ENCODE peak calls at places on chromosomes 16 and 17, in five cellular contexts. D is upper lobe of left lung, P is K562, N is body of pancreas, B is adrenal gland. W is an unnamed sample.
A peak's percentile ranks its signal among the peaks of the same experiment; 100 is the strongest.

GRCh38 chr17:42456223-42457106 is 2.2 kb upstream of the ATP6V0A1 start:
- DNase-seq in D (no peak), P (peak; percentile 77), N (no peak), B (no peak), W (no peak)

GRCh38 chr16:49330562-49331201 is 42.9 kb upstream of the C16orf78 start:
- DNase-seq in D (no peak), P (no peak), N (no peak), B (no peak), W (no peak)

GRCh38 chr16:89484923-89485679 is 5.3 kb downstream of the ANKRD11 start:
- DNase-seq in D (no peak), P (no peak), N (no peak), B (no peak), W (no peak)

GRCh38 chr17:72775914-72776313 is 316.6 kb downstream of the SLC39A11 start:
- DNase-seq in D (no peak), P (no peak), N (no peak), B (no peak), W (no peak)

GRCh38 chr16:29126621-29127020 is 141.8 kb downstream of the LAT start:
- DNase-seq in D (no peak), P (no peak), N (no peak), B (no peak), W (no peak)

GRCh38 chr17:49486012-49486641 is 9.0 kb upstream of the NGFR start:
- DNase-seq in D (no peak), P (no peak), N (no peak), B (no peak), W (peak; percentile 27)

GRCh38 chr17:54221499-54221898 is 398.8 kb downstream of the KIF2B start:
- DNase-seq in D (no peak), P (no peak), N (no peak), B (no peak), W (no peak)

GRCh38 chr17:65455972-65456343 is 105.5 kb downstream of the AXIN2 start:
- DNase-seq in D (no peak), P (no peak), N (peak; percentile 15), B (peak; percentile 43), W (peak; percentile 21)

GRCh38 chr17:17161759-17162158 is 44.4 kb downstream of the PLD6 start:
- DNase-seq in D (no peak), P (no peak), N (no peak), B (no peak), W (no peak)

GRCh38 chr17:78323821-78324390 is 36.0 kb downstream of the SOCS3 start:
- DNase-seq in D (no peak), P (no peak), N (no peak), B (no peak), W (no peak)

GRCh38 chr17:8326591-8327583 is 12.8 kb upstream of the ODF4 start:
- DNase-seq in D (peak; percentile 88), P (peak; percentile 31), N (peak; percentile 43), B (peak; percentile 43), W (no peak)

GRCh38 chr16:50311134-50311528 is 44.8 kb downstream of the ADCY7 start:
- DNase-seq in D (no peak), P (no peak), N (no peak), B (no peak), W (no peak)

GRCh38 chr16:47666434-47666833 is 205.3 kb downstream of the PHKB start:
- DNase-seq in D (no peak), P (no peak), N (no peak), B (no peak), W (no peak)

GRCh38 chr17:5418858-5419355 is 555 bp downstream of the NUP88 start:
- DNase-seq in D (no peak), P (peak; percentile 45), N (peak; percentile 46), B (no peak), W (no peak)

GRCh38 chr16:19911204-19911603 is 26.6 kb upstream of the GPRC5B start:
- DNase-seq in D (no peak), P (no peak), N (no peak), B (no peak), W (no peak)

GRCh38 chr16:14109782-14110727 is 38.9 kb downstream of the MRTFB start:
- DNase-seq in D (no peak), P (peak; percentile 33), N (peak; percentile 48), B (peak; percentile 39), W (no peak)

DNA sequence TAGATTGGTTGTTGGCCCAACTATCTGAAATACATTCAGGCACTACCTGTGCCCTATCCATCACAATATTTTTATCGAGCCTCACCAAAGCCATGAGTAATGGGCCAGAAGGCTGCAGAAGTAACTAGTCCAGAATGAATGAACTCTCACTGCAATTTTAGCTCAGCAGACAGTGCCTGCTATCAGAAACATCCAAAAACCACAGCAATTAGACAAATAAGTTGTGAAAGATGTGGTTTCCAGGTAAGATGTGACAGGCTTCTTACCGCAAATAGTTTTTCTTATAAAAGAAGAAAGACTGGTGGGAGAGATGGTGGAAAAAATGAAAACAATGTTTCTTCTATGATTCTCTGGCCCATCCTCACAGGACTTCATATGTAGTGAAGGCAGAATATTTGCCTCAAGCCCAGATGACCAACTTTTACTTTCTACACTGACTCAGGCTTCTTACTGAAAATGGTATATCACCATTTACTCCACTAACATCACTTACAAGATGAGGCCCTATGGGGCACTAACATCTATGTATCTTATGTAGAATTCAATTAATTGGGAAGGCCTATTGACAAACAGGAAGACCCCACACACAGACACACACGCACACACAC is 9.8 kb upstream of the RFFL start:
- DNase-seq in D (no peak), P (no peak), N (no peak), B (no peak), W (no peak)
- H3K36me3 ChIP-seq in D (no peaks in the 10 kb centered on the region), P (no peaks in the 10 kb centered on the region), N (no peaks in the 10 kb centered on the region), B (no peaks in the 10 kb centered on the region), W (no peaks in the 10 kb centered on the region)

GRCh38 chr16:67029249-67030096 is 524 bp downstream of the CBFB start:
- DNase-seq in D (peak; percentile 95), P (peak; percentile 73), N (peak; percentile 63), B (peak; percentile 66), W (peak; percentile 59)

GRCh38 chr16:67028167-67028554 is 788 bp upstream of the CBFB start:
- DNase-seq in D (no peak), P (no peak), N (no peak), B (peak; percentile 6), W (no peak)

GRCh38 chr16:67027046-67027445 is 1.9 kb upstream of the CBFB start:
- DNase-seq in D (no peak), P (no peak), N (no peak), B (peak; percentile 19), W (no peak)

GRCh38 chr16:67030221-67030962 is 1.4 kb downstream of the CBFB start:
- DNase-seq in D (no peak), P (peak; percentile 47), N (no peak), B (peak; percentile 13), W (no peak)

DNA sequence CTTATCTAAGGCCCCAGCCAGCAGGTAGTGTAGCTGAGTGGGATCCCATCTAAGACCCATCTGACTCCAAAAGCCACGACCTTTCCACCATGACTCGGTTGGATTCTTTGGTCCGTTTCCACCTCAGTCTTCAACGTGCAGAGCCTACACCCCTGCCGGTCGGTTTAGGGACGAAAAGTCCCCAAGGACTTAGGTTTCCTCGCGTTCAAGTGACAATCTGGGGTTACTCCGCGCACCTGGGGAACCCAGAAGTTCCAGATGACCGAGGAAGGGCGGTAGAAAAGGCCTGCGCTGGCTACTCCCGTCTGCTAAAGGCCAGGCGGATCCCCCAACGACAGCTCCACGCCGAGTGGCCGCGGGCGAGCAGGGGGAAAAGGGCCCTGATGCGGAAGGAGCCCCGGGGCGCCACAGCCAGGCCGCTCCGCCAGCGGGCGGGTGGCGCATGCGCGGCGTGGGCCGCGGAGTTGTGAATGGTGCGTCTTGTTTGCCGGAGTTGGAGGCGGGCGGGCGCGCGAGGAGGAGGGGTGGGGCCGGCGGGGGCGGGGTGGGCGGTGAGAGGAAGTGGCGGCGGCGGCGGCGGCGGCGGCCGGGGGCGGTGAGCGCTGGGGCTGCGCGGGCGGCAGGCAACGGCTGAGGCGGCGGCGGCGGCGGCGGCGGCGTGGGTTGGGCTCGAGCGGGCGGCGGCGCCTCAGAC is at the start of gene CBFB:
- DNase-seq in D (peak; percentile 99), P (peak; percentile 96), N (peak; percentile 95), B (peak; percentile 92), W (peak; percentile 91)
- TF ChIP-seq POLR2A in D (peak; percentile 72), P (peak; percentile 98), N (peak; percentile 94), B (peak; percentile 74), W (peak; percentile 61)

DNA sequence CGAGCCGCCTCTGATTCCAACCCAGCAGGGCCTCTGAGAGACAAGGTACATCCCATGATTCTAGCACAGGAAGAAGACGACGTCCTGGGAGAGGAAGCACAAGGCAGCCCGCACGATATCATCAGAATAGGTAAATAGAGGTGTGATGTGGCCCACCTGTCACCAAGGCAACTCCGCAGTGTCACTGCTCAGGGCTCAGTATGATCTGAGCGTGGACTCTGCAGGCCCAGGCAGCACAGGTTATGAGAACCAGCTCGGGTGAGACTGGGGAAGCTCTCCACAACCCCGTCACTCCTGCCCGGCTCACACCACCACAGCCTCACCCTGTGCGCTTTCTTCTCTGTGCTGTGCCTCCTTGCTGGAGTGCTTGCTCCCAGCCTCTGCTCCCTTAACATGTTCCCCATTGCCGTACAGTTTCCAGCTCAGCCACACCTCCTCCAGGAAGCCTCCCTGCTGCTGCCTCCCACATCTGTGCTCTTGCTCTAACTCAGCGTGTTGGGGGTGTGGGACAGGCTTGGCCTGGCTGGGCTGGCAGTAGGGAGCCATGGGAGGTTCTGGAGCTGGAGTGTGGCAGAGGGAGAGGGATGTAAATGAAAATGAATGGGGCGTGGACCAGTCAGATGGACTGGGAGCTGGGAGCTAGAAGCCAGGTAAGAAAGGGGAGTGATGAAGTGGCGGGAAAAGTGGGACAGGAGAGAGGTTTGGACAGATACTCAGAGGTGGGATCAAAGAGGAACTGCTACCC is 7.7 kb downstream of the METTL22 start:
- DNase-seq in D (no peak), P (no peak), N (no peak), B (no peak), W (no peak)
- H3K36me3 ChIP-seq in D (peaks cover 33% of the 10 kb centered on the region), P (peaks cover 86% of the 10 kb centered on the region), N (no peaks in the 10 kb centered on the region), B (no peaks in the 10 kb centered on the region), W (no peaks in the 10 kb centered on the region)

GRCh38 chr16:85517780-85518179 is 95.3 kb upstream of the GSE1 start:
- DNase-seq in D (no peak), P (no peak), N (no peak), B (no peak), W (no peak)

GRCh38 chr16:85515319-85515745 is 97.8 kb upstream of the GSE1 start:
- DNase-seq in D (no peak), P (no peak), N (no peak), B (no peak), W (no peak)

GRCh38 chr16:85515830-85516397 is 97.2 kb upstream of the GSE1 start:
- DNase-seq in D (no peak), P (no peak), N (peak; percentile 89), B (peak; percentile 44), W (no peak)

GRCh38 chr16:85518398-85519049 is 94.6 kb upstream of the GSE1 start:
- DNase-seq in D (no peak), P (no peak), N (no peak), B (no peak), W (no peak)

GRCh38 chr16:85517154-85517553 is 96.0 kb upstream of the GSE1 start:
- DNase-seq in D (no peak), P (no peak), N (no peak), B (no peak), W (no peak)
- TF ChIP-seq POLR2A in D (no peak), P (no peak), N (no peak), B (no peak), W (no peak)